ENCODE peak calls at places on chromosome 17, in seven cellular contexts. L is psoas muscle, N is left ventricle myocardium inferior, S is foreskin fibroblast, W is fibroblast of lung, E is breast epithelium, O is IMR-90. Z is an unnamed sample.

GRCh38 chr17:34692932-34693331 is 113.5 kb downstream of the TMEM132E start:
- DNase-seq in L (no peak), N (no peak), S (no peak), W (no peak), E (no peak), O (no peak), Z (no peak)

GRCh38 chr17:20063665-20064648 is 54.8 kb downstream of the SPECC1 start:
- DNase-seq in S (peak), N (peak), L (peak), W (peak), E (peak), O (peak), Z (peak)

GRCh38 chr17:53668854-53669253 is 153.9 kb upstream of the KIF2B start:
- DNase-seq in E (no peak), S (no peak), N (no peak), O (no peak), W (no peak), L (no peak), Z (no peak)

GRCh38 chr17:59046192-59046591 is 60.5 kb downstream of the TRIM37 start:
- DNase-seq in W (peak), L (no peak), O (peak), E (no peak), N (no peak), S (no peak), Z (no peak)

GRCh38 chr17:35191001-35191695 is 3.0 kb downstream of the SLC35G3 start:
- DNase-seq in O (no peak), L (no peak), N (no peak), E (no peak), W (no peak), S (no peak), Z (no peak)

GRCh38 chr17:19021622-19022083 is 17.1 kb upstream of the FAM83G start:
- DNase-seq in S (no peak), L (peak), E (no peak), N (no peak), O (no peak), W (no peak), Z (no peak)

GRCh38 chr17:68246271-68247028 is 1.4 kb upstream of the AMZ2 start:
- DNase-seq in S (no peak), E (peak), N (no peak), O (no peak), W (no peak), L (no peak), Z (no peak)

GRCh38 chr17:19651461-19652238 is 3.1 kb downstream of the ALDH3A2 start:
- DNase-seq in O (no peak), W (no peak), S (no peak), L (no peak), E (no peak), N (no peak), Z (no peak)

GRCh38 chr17:4744999-4745969 is 5.6 kb upstream of the CXCL16 start:
- DNase-seq in O (no peak), S (no peak), W (no peak), L (no peak), N (no peak), E (no peak), Z (no peak)

GRCh38 chr17:57597101-57597500 is 148.0 kb downstream of the CCDC182 start:
- DNase-seq in O (no peak), L (no peak), S (no peak), E (no peak), N (no peak), W (no peak), Z (no peak)

GRCh38 chr17:29110372-29110757 is 67.4 kb downstream of the PIPOX start:
- DNase-seq in N (no peak), L (no peak), S (no peak), E (no peak), O (no peak), W (no peak), Z (no peak)
- TF ChIP-seq CTCF in N (no peak), L (no peak), S (no peak), E (no peak), O (no peak), W (no peak), Z (no peak)

GRCh38 chr17:64500923-64501765 is 4.3 kb upstream of the POLG2 start:
- DNase-seq in S (no peak), W (no peak), O (no peak), E (no peak), N (no peak), L (no peak), Z (no peak)
- H3K4me3 ChIP-seq in S (no peak), W (no peak), O (no peak), E (no peak), N (no peak), L (no peak), Z (no peak)

GRCh38 chr17:61875804-61876203 is 12.5 kb upstream of the BRIP1 start:
- DNase-seq in O (no peak), L (no peak), W (no peak), S (no peak), E (no peak), N (no peak), Z (no peak)
- TF ChIP-seq CTCF in O (no peak), L (no peak), W (no peak), S (no peak), E (no peak), N (no peak), Z (no peak)

DNA sequence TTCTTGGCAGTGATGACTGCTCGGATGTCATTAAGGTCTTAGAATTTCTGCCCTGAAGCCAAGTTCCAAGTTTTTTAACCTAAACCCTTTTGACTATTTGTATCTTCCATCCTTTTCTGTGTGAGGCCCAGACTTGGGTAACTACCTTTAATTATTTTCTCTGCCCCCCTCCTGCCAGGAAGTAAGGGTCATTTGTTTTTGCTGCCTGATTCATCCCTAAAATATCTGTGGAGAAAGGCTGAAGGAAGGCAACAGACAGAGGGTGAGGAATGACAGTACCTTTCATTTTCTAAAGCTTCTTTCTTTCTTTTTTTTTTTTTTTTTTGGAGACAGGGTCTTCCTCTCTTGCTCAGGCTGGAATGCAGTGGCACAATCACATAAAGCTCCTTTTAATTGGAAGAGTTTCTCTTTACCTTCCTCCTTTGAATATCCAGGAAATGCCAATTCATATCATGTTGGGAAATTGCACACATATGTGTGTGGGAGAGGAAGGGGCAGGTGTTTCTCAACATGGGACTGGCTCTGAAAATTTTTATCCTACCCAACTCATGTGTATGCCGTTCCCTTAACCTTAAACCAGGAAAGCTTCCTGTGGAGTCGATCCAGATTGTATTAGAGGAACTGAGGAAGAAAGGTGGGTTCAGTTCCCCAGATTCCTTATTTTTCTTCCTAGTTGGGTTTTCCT is 959 bp downstream of the VPS25 start:
- DNase-seq in W (no peak), E (no peak), L (no peak), S (peak), N (no peak), O (peak), Z (no peak)
- H3K4me3 ChIP-seq in W (peak), E (peak), L (peak), S (peak), N (peak), O (peak), Z (peak)

GRCh38 chr17:47829870-47830269 is 1.5 kb downstream of the MRPL10 start:
- DNase-seq in E (no peak), S (no peak), W (no peak), O (no peak), L (no peak), N (no peak), Z (no peak)

GRCh38 chr17:47834756-47835155 is 3.3 kb downstream of the LRRC46 start:
- DNase-seq in E (no peak), L (no peak), S (no peak), O (no peak), W (no peak), N (no peak), Z (no peak)

GRCh38 chr17:47830396-47830907 is 889 bp downstream of the MRPL10 start:
- DNase-seq in E (no peak), W (no peak), O (no peak), N (no peak), S (no peak), L (peak), Z (no peak)

GRCh38 chr17:47831934-47832327 is 461 bp downstream of the LRRC46 start:
- DNase-seq in L (peak), E (no peak), N (no peak), W (no peak), S (no peak), O (no peak), Z (no peak)

DNA sequence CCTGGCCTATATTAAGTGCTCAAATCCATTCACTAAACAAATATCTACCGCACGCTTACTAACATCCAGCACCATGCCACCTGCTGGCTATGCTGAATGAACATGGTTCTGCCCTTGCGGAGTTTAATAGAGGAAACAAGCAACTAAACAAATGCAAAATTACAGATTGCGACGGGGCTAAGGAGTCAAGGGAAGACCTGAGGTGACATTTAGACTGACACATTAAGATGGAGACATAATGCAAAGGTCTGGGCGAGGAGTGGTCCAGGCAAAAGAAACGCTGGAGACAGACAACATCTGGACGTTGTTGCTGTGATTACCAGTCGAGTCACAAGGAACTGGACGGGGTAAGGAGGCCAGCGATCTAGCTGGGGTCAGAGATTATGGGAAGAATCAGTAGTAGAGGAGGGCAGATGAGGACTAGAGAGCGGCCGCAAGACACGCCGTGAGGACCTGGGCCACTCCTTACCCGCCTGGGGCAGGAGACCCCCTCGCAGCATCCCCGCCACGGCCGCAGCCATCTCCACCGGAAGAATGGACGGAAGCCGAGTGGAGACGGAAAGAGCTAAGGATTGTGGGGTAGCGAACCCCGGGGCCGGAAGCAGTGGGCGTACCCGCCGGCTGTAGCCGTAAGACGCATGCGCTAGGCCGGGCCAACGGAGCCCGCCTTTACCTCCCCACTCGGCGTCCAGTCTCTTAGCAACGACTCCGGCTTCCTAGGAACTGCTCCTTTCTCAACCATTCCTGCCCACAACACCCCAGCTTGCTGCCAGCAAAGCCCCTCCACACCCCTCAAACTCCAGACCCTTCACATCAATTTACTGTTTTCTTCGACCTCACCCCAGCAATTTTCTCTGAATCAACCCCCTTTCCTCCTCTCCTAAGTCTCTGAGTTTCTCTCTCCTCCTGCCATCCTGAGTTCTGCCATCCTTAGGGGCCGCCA is at the start of the genes LRRC46 and MRPL10:
- DNase-seq in O (peak), N (peak), E (peak), L (peak), W (peak), S (peak), Z (peak)
- TF ChIP-seq CTCF in O (peak), N (no peak), E (no peak), L (no peak), W (peak), S (peak), Z (peak)

DNA sequence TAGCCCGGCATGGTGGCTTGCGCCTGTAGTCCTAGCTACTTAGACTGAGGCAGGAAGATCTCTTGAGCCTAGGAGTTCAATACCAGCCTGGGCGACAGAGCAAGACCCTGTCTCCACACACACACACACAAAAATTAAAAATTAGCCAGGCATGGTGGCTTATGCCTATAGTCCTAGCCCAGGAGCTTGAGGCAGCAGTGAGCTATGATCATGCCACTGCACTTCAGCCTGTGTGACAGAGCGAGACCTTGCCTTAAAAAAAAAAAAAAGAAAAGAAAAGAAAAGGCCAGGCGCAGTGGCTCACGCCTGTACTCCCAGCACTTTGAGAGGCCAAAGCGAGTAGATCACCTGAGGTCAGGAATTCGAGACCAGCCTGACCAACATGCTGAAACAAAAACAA is 23.9 kb downstream of the C17orf75 start:
- DNase-seq in S (no peak), E (no peak), L (no peak), N (no peak), O (no peak), W (no peak), Z (no peak)
- H3K4me3 ChIP-seq in S (no peak), E (no peak), L (no peak), N (no peak), O (no peak), W (no peak), Z (no peak)

GRCh38 chr17:76570877-76571471 is 14.7 kb downstream of the ST6GALNAC2 start:
- DNase-seq in W (no peak), E (no peak), N (no peak), L (no peak), O (no peak), S (no peak), Z (no peak)
- TF ChIP-seq CTCF in W (no peak), E (no peak), N (no peak), L (no peak), O (no peak), S (no peak), Z (no peak)

DNA sequence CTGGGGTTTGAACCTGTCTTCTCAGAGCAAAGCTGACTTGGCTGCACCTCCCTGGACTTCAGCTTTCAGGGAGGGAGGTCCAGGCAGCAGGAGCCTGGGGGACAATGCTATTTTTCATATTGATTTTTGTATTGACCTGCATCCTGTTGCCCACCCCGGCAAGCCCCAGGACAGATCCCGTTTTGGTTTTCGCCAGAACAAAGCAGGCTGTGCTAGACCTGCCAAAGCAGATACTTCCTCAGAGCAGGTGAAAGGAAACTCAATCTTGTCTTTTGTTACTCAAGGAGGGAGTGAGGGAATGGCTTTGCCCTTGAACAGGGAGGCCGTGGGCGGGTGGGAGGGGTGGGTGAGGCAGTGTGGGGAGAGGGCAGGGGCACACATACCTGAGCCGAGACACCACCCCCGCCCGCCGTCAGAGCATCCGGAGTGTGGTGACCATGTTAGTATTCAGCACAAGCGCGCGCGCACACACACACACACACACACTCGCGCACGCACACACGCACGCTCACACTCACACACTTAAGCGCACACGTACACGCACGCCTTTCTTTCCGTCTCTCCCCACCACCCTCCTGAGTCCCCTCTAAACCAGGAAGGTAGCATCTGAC is 59.5 kb downstream of the RAI1 start:
- DNase-seq in N (no peak), E (peak), S (no peak), O (no peak), L (no peak), W (no peak), Z (no peak)
- H3K4me3 ChIP-seq in N (no peak), E (no peak), S (no peak), O (no peak), L (no peak), W (no peak), Z (no peak)

DNA sequence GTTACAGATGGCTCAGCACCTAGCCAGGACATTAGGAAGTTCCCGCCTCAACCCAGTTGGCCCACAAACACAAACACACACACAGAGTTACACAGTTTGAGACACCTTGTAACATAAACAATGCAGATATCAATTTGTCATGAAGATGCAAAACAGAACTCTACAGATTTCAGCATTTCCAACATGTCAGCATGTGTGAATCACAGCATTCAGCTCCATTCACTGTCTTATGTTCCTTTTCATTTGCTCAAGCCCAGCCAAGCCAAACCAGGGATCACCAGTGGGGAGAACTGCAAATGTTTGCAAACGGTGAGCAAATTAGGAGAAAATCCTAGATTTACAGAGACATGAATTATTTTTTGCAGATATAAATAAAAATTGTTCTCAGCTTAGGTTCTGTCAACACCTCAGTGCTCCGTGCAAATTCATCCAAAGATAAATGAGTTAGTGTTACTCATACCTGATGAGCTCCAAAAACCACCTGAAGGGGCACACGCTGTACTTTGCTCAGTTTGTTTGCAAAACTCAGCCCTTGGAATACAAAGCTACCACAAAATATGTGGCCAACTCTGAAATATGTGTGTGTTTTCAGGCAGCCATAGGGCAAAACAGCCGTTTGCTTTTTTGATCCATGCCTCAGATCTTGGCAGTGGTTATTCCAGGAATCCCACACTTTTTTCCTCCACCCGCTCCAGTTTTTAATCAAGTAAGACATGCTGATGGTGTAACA is 16.3 kb upstream of the COX10 start:
- DNase-seq in E (no peak), O (no peak), N (no peak), W (peak), L (no peak), S (no peak), Z (no peak)
- TF ChIP-seq CTCF in E (no peak), O (no peak), N (no peak), W (no peak), L (no peak), S (no peak), Z (no peak)

Z was measured in AG09309.